ENCODE peak calls at places on chromosomes 6 and 20, in five cellular contexts. M, L, G, H and D are unnamed samples.

GRCh38 chr6:53483423-53484353 is 61.2 kb downstream of the GCLC start:
- DNase-seq in M (no peak), L (no peak), G (peak; percentile 26), H (peak; percentile 45), D (no peak)

GRCh38 chr6:113645576-113645970 is 211.6 kb upstream of the MARCKS start:
- DNase-seq in M (no peak), L (no peak), G (peak; percentile 62), H (no peak), D (no peak)

GRCh38 chr6:16769131-16769985 is 8.1 kb upstream of the ATXN1 start:
- DNase-seq in M (no peak), L (peak; percentile 84), G (peak; percentile 39), H (peak; percentile 56), D (no peak)

GRCh38 chr20:21564127-21564773 is 50.4 kb upstream of the NKX2-2 start:
- DNase-seq in M (no peak), L (no peak), G (peak; percentile 84), H (no peak), D (no peak)

GRCh38 chr6:121999458-122000065 is 399.9 kb upstream of the HSF2 start:
- DNase-seq in M (no peak), L (no peak), G (no peak), H (no peak), D (no peak)

GRCh38 chr6:15796844-15797243 is 134.0 kb upstream of the DTNBP1 start:
- DNase-seq in M (no peak), L (no peak), G (no peak), H (no peak), D (no peak)

GRCh38 chr20:49424536-49424935 is 57.9 kb downstream of the KCNB1 start:
- DNase-seq in M (no peak), L (no peak), G (no peak), H (no peak), D (no peak)

GRCh38 chr6:151647871-151648639 is 154.2 kb downstream of the CCDC170 start:
- DNase-seq in M (peak; percentile 91), L (peak; percentile 50), G (peak; percentile 56), H (peak; percentile 21), D (peak; percentile 30)

GRCh38 chr6:3315068-3315467 is 56.3 kb downstream of the PSMG4 start:
- DNase-seq in M (no peak), L (no peak), G (no peak), H (no peak), D (no peak)

GRCh38 chr20:53413188-53413631 is 180.4 kb downstream of the ZNF217 start:
- DNase-seq in M (peak; percentile 86), L (peak; percentile 50), G (peak; percentile 83), H (peak; percentile 67), D (peak; percentile 42)

GRCh38 chr6:154765273-154765672 is 32.1 kb downstream of the SCAF8 start:
- DNase-seq in M (no peak), L (no peak), G (no peak), H (no peak), D (no peak)

GRCh38 chr6:154767419-154767818 is 34.2 kb downstream of the SCAF8 start:
- DNase-seq in M (no peak), L (no peak), G (no peak), H (no peak), D (no peak)

GRCh38 chr6:154766993-154767392 is 33.8 kb downstream of the SCAF8 start:
- DNase-seq in M (no peak), L (no peak), G (no peak), H (no peak), D (no peak)

GRCh38 chr6:154766288-154766687 is 33.1 kb downstream of the SCAF8 start:
- DNase-seq in M (no peak), L (no peak), G (no peak), H (no peak), D (no peak)

DNA sequence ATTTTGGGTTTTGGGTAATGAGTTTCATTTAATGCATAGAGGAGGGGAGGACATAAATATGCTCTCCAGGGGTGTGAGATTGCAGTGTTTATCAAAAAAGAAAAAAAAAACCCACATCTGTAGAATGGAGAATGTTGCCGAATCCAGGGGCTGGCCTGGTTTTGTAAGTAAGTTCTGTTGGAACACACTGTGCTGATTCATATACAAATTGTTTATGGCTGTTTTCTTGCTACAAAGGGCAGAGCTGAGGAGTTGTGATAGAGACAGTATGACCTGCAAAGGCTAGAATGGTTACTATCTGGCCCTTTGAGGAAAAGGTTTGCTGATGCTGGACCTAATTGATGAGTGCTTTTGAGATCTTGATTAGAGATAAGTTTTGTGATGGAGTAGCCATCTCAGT is 30.4 kb downstream of the SCAF8 start:
- DNase-seq in M (no peak), L (no peak), G (no peak), H (no peak), D (no peak)
- H3K36me3 ChIP-seq in M (no peaks in the 10 kb centered on the region), L (no peaks in the 10 kb centered on the region), G (no peaks in the 10 kb centered on the region), H (peaks cover 19% of the 10 kb centered on the region), D (no peaks in the 10 kb centered on the region)

GRCh38 chr6:14738497-14738896 is 507.4 kb upstream of the JARID2 start:
- DNase-seq in M (no peak), L (no peak), G (no peak), H (no peak), D (no peak)
- H3K9ac ChIP-seq in M (no peak overlapping the region), L (no peak overlapping the region), G (no peak overlapping the region), H (no peak overlapping the region), D (no peak overlapping the region)

GRCh38 chr6:158803733-158804143 is 15.4 kb downstream of the EZR start:
- DNase-seq in M (no peak), L (no peak), G (no peak), H (no peak), D (no peak)
- TF ChIP-seq ZNF274 in M (no peak), L (no peak), G (no peak), H (no peak), D (no peak)

DNA sequence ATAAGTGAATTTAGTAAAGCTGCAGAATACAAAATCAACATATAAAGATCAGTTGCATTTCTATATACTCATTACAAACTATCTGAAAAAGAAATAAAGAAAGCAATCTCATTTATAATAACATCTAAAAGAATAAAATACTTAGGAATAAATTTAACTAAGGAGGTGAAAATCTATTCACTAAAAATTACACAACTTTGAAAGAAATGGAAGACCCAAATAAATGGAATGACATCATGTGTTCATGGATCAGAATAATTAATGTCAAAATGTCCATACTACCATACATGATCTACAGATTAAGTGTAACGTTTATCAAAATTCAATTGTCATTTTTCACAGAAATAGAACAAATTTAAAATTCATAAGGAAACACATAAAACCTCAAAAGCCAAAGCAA is 194.9 kb downstream of the TINAG start:
- DNase-seq in M (no peak), L (no peak), G (no peak), H (no peak), D (no peak)
- H3K36me3 ChIP-seq in M (no peaks in the 10 kb centered on the region), L (no peaks in the 10 kb centered on the region), G (no peaks in the 10 kb centered on the region), H (no peaks in the 10 kb centered on the region), D (no peaks in the 10 kb centered on the region)

GRCh38 chr6:399785-400517 is 8.4 kb downstream of the IRF4 start:
- DNase-seq in M (no peak), L (no peak), G (no peak), H (no peak), D (no peak)
- H3K9ac ChIP-seq in M (no peak overlapping the region), L (no peak overlapping the region), G (no peak overlapping the region), H (no peak overlapping the region), D (no peak overlapping the region)

DNA sequence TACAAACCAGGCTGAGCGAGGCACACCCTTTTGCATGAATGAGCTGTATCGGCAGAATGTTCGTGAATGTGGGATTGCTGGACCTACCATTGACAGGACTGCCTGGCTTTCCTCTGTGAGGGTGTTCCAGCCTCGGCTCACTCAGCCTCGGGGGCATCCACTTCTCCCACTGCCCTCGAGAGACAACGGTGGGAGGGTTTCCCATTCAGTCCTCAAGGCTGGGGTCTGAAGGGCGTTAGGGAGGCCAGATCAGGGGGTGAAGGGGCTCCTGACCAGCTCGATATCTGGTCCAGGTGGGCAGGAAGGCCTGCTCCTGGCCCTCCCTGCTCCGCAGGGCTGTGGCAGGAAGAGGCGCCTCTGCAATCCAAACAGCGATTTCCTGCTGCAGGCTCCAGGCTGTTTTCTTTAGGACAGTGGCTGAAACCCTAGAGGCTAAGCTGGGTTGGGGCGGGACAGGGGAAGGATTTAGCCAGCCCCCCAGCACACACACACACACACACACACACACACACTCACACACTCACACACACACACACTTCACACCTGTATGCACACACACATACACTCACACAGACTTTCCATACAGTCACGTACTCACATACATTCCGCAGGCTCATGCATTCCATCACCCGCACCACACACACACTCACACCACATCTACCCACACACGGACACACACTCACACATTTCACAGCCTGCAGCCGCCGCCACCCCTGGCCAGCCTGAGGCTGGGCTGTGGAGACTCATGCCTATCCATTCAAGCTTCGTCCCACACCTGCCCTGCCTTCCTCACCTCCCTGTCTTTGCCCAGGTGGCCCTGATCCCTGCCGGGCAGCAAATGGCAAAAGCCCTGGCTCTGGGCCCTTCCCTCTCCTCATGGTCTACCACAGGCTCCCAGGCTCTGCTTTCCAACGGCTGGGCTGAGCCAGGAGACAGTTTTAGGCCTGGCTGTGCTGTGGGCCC is 17.7 kb downstream of the MDFI start:
- DNase-seq in M (peak; percentile 49), L (no peak), G (no peak), H (no peak), D (no peak)
- TF ChIP-seq ZNF274 in M (no peak), L (no peak), G (peak; percentile 44), H (no peak), D (no peak)

DNA sequence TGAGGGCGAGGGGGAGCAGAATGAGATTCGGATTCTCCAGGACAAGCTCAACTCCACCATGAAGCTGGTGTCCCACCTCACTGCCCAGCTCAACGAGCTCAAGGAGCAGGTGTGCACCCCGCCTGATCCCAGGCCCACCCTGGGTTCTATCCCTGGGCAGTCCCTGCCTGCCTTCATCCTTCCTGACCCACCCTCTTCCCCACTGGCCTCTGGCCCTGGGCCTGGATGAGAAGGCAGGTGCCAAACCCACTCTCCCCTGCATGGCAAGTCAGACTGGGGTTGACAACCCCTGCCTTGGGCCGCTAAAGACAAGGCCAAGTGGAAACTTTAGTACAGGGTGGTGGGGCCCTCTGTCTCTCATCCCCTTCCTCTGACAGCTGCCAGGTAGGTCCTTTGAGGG is 16.5 kb downstream of the UQCC2 start:
- DNase-seq in M (no peak), L (no peak), G (no peak), H (no peak), D (no peak)
- H3K36me3 ChIP-seq in M (peaks cover 30% of the 10 kb centered on the region), L (peaks cover 36% of the 10 kb centered on the region), G (peaks cover 35% of the 10 kb centered on the region), H (peaks cover 100% of the 10 kb centered on the region), D (peaks cover 83% of the 10 kb centered on the region)

GRCh38 chr6:165937564-165938358 is 229.9 kb downstream of the TBXT start:
- DNase-seq in M (no peak), L (no peak), G (no peak), H (no peak), D (no peak)

GRCh38 chr6:165936096-165936495 is 231.6 kb downstream of the TBXT start:
- DNase-seq in M (no peak), L (no peak), G (no peak), H (no peak), D (no peak)

GRCh38 chr6:165939601-165940290 is 227.9 kb downstream of the TBXT start:
- DNase-seq in M (no peak), L (no peak), G (no peak), H (no peak), D (no peak)

GRCh38 chr6:165939047-165939446 is 228.6 kb downstream of the TBXT start:
- DNase-seq in M (no peak), L (no peak), G (no peak), H (no peak), D (no peak)

DNA sequence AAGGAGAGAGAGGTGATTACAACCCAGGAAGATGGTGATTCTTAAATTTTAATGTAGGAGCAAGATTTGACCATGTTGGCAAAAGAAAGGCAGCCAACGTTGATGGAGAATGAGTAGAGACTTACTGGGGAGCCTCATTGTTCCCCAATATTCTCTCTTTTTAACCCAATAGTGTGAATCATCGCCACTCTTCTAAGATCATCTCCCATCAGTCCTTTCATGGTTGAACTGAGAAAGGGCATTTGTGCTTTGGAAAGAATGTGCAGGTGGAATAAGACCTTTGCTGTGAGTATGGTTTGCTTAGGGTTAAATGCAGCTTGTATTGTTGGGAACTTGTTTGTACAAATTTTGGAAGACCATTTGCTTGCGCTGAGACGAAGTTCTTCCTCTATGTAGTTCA is 231.0 kb downstream of the TBXT start:
- DNase-seq in M (no peak), L (no peak), G (no peak), H (no peak), D (no peak)
- H3K9ac ChIP-seq in M (no peak overlapping the region), L (no peak overlapping the region), G (no peak overlapping the region), H (no peak overlapping the region), D (no peak overlapping the region)